ENCODE peak calls at places on chromosomes 13 and 19, in four cellular contexts. One of them, this sample, is unnamed.

GRCh38 chr13:113650731-113651148 is 7.3 kb downstream of the ATP4B start:
- DNase-seq in fibroblast of lung: no peak
- DNase-seq in thoracic aorta: no peak
- DNase-seq in aorta: peak
- DNase-seq in this sample: no peak

GRCh38 chr19:29467824-29468401 is 57.9 kb upstream of the VSTM2B start:
- DNase-seq in fibroblast of lung: no peak
- DNase-seq in aorta: no peak
- DNase-seq in thoracic aorta: no peak
- DNase-seq in this sample: peak

GRCh38 chr19:44025217-44025936 is at the start of gene ZNF222:
- DNase-seq in fibroblast of lung: peak
- DNase-seq in aorta: peak
- DNase-seq in thoracic aorta: peak
- DNase-seq in this sample: peak

GRCh38 chr19:13842294-13843103 is 34.4 kb upstream of the NANOS3 start:
- DNase-seq in fibroblast of lung: peak
- DNase-seq in thoracic aorta: peak
- DNase-seq in aorta: peak
- DNase-seq in this sample: no peak

GRCh38 chr19:38634757-38635482 is 12.5 kb upstream of the ACTN4 start:
- DNase-seq in thoracic aorta: no peak
- DNase-seq in aorta: peak
- DNase-seq in fibroblast of lung: peak
- DNase-seq in this sample: peak

GRCh38 chr13:110284809-110285519 is 22.0 kb downstream of the COL4A1 start:
- DNase-seq in thoracic aorta: no peak
- DNase-seq in fibroblast of lung: peak
- DNase-seq in aorta: no peak
- DNase-seq in this sample: no peak

GRCh38 chr19:31348416-31349159 is 648 bp downstream of the TSHZ3 start:
- DNase-seq in fibroblast of lung: peak
- DNase-seq in thoracic aorta: no peak
- DNase-seq in aorta: peak
- DNase-seq in this sample: no peak

GRCh38 chr13:30607908-30608307 is 9.8 kb upstream of the USPL1 start:
- DNase-seq in fibroblast of lung: peak
- DNase-seq in aorta: no peak
- DNase-seq in thoracic aorta: no peak
- DNase-seq in this sample: peak

GRCh38 chr19:54190503-54190941 is 586 bp upstream of the TSEN34 start:
- DNase-seq in fibroblast of lung: peak
- DNase-seq in thoracic aorta: peak
- DNase-seq in aorta: peak
- DNase-seq in this sample: peak

GRCh38 chr13:33006646-33007045 is 9.6 kb upstream of the KL start:
- DNase-seq in fibroblast of lung: peak
- DNase-seq in thoracic aorta: no peak
- DNase-seq in aorta: no peak
- DNase-seq in this sample: no peak

GRCh38 chr19:13149628-13150186 is 468 bp downstream of the STX10 start:
- DNase-seq in fibroblast of lung: peak
- DNase-seq in thoracic aorta: no peak
- DNase-seq in aorta: peak
- DNase-seq in this sample: no peak

GRCh38 chr19:3275068-3275582 is 50.7 kb downstream of the CELF5 start:
- DNase-seq in fibroblast of lung: no peak
- DNase-seq in thoracic aorta: no peak
- DNase-seq in aorta: no peak
- DNase-seq in this sample: peak

GRCh38 chr19:3768748-3769099 is 3.3 kb downstream of the RAX2 start:
- DNase-seq in thoracic aorta: no peak
- DNase-seq in aorta: no peak
- DNase-seq in fibroblast of lung: no peak
- DNase-seq in this sample: no peak

GRCh38 chr19:48738557-48739399 is 1.6 kb downstream of the RASIP1 start:
- DNase-seq in aorta: peak
- DNase-seq in thoracic aorta: peak
- DNase-seq in fibroblast of lung: peak
- DNase-seq in this sample: peak

GRCh38 chr13:24282256-24282655 is 27.1 kb upstream of the C1QTNF9 start:
- DNase-seq in aorta: no peak
- DNase-seq in thoracic aorta: no peak
- DNase-seq in fibroblast of lung: no peak
- DNase-seq in this sample: no peak

GRCh38 chr13:39106216-39106995 is 68.2 kb downstream of the NHLRC3 start:
- DNase-seq in thoracic aorta: no peak
- DNase-seq in aorta: no peak
- DNase-seq in fibroblast of lung: no peak
- DNase-seq in this sample: no peak

GRCh38 chr13:107205318-107206112 is 637.6 kb upstream of the ARGLU1 start:
- DNase-seq in fibroblast of lung: peak
- DNase-seq in aorta: peak
- DNase-seq in thoracic aorta: no peak
- DNase-seq in this sample: peak

GRCh38 chr13:79336971-79337370 is 69.1 kb downstream of the RBM26 start:
- DNase-seq in fibroblast of lung: no peak
- DNase-seq in thoracic aorta: no peak
- DNase-seq in aorta: no peak
- DNase-seq in this sample: no peak

GRCh38 chr19:38675611-38676010 is 28.2 kb downstream of the ACTN4 start:
- DNase-seq in thoracic aorta: no peak
- DNase-seq in fibroblast of lung: no peak
- DNase-seq in aorta: no peak
- DNase-seq in this sample: no peak

GRCh38 chr13:66508153-66508909 is 721.8 kb downstream of the PCDH9 start:
- DNase-seq in thoracic aorta: no peak
- DNase-seq in aorta: no peak
- DNase-seq in fibroblast of lung: peak
- DNase-seq in this sample: no peak

GRCh38 chr13:29884671-29885424 is 34.4 kb upstream of the UBL3 start:
- DNase-seq in fibroblast of lung: peak
- DNase-seq in thoracic aorta: no peak
- DNase-seq in aorta: no peak
- DNase-seq in this sample: peak

GRCh38 chr13:38905861-38906260 is 84.8 kb downstream of the STOML3 start:
- DNase-seq in thoracic aorta: no peak
- DNase-seq in fibroblast of lung: no peak
- DNase-seq in aorta: no peak
- DNase-seq in this sample: no peak

GRCh38 chr13:50424993-50425392 is 409.7 kb downstream of the KCNRG start:
- DNase-seq in fibroblast of lung: no peak
- DNase-seq in aorta: no peak
- DNase-seq in thoracic aorta: no peak
- DNase-seq in this sample: no peak

GRCh38 chr13:75312884-75313520 is 169.0 kb downstream of the TBC1D4 start:
- DNase-seq in thoracic aorta: no peak
- DNase-seq in aorta: no peak
- DNase-seq in fibroblast of lung: no peak
- DNase-seq in this sample: peak

GRCh38 chr19:58059003-58059671 is at the start of gene ZNF135:
- DNase-seq in aorta: peak
- DNase-seq in fibroblast of lung: peak
- DNase-seq in thoracic aorta: peak
- DNase-seq in this sample: no peak

GRCh38 chr13:97905517-97905916 is 48.0 kb upstream of the IPO5 start:
- DNase-seq in fibroblast of lung: no peak
- DNase-seq in aorta: no peak
- DNase-seq in thoracic aorta: no peak
- DNase-seq in this sample: no peak

GRCh38 chr19:35663981-35664380 is 2.3 kb upstream of the UPK1A start:
- DNase-seq in thoracic aorta: no peak
- DNase-seq in aorta: no peak
- DNase-seq in fibroblast of lung: no peak
- DNase-seq in this sample: no peak

GRCh38 chr13:99626461-99627082 is 125.3 kb downstream of the TM9SF2 start:
- DNase-seq in thoracic aorta: no peak
- DNase-seq in aorta: no peak
- DNase-seq in fibroblast of lung: peak
- DNase-seq in this sample: no peak

GRCh38 chr19:53357821-53358581 is 7.5 kb upstream of the ZNF525 start:
- DNase-seq in fibroblast of lung: no peak
- DNase-seq in thoracic aorta: no peak
- DNase-seq in aorta: no peak
- DNase-seq in this sample: no peak

GRCh38 chr19:51501594-51502263 is at the start of gene SIGLEC12:
- DNase-seq in fibroblast of lung: no peak
- DNase-seq in thoracic aorta: no peak
- DNase-seq in aorta: no peak
- DNase-seq in this sample: no peak

GRCh38 chr19:1524972-1525325 is 1.1 kb downstream of the PLK5 start:
- DNase-seq in aorta: no peak
- DNase-seq in fibroblast of lung: no peak
- DNase-seq in thoracic aorta: no peak
- DNase-seq in this sample: no peak

GRCh38 chr19:1522838-1523237 is 1.0 kb upstream of the PLK5 start:
- DNase-seq in fibroblast of lung: no peak
- DNase-seq in thoracic aorta: no peak
- DNase-seq in aorta: no peak
- DNase-seq in this sample: no peak

GRCh38 chr19:1524206-1524971 is 512 bp downstream of the PLK5 start:
- DNase-seq in thoracic aorta: no peak
- DNase-seq in aorta: no peak
- DNase-seq in fibroblast of lung: no peak
- DNase-seq in this sample: no peak

GRCh38 chr19:1522061-1522460 is 1.8 kb upstream of the PLK5 start:
- DNase-seq in fibroblast of lung: no peak
- DNase-seq in thoracic aorta: no peak
- DNase-seq in aorta: no peak
- DNase-seq in this sample: no peak

DNA sequence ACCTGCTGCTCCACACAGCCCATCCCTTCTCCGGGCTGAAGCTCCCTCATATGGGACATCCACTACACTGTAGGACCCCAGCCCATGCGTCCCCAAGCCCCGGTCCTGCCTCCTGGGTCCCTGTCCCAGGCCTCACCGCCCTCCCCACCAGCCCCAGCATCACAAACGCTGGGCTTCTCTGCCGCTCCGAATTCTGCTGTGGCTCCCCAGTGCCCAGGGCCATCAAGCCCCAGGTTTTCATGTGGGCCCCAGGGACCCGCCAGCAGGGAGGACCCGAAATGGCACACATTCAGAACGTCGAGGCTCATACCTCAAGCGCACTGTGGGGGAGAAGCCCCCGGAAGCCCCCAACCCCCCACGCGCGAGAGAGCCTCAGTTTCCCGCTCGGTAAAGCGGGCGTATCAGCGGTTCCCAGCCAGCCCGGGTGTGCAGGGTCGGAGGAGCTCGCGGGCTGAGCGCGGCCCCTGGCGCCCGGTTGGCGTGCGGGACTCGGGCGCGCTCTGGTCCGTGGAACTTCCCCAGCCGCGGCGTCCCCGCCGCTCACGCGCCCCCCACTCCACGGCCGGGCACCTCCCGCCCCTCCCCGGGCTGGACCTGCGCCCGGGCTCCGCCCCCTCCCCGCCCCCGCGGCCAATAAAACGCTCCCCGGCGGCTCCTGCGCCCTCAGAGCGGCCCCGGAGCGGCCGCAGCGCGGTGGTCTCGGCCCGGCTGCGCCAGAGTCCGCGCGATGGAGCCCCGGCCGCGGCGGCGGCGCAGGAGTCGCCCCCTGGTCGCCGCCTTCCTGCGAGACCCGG is at the start of gene PLK5:
- DNase-seq in thoracic aorta: no peak
- DNase-seq in fibroblast of lung: no peak
- DNase-seq in aorta: no peak
- DNase-seq in this sample: no peak
- H3K4me3 ChIP-seq in thoracic aorta: no peak
- H3K4me3 ChIP-seq in fibroblast of lung: no peak
- H3K4me3 ChIP-seq in aorta: no peak
- H3K4me3 ChIP-seq in this sample: no peak

GRCh38 chr19:40550951-40551350 is 25.7 kb upstream of the SHKBP1 start:
- DNase-seq in thoracic aorta: no peak
- DNase-seq in fibroblast of lung: no peak
- DNase-seq in aorta: no peak
- DNase-seq in this sample: no peak

GRCh38 chr19:40553885-40554857 is 22.5 kb upstream of the SHKBP1 start:
- DNase-seq in fibroblast of lung: no peak
- DNase-seq in aorta: no peak
- DNase-seq in thoracic aorta: no peak
- DNase-seq in this sample: no peak

GRCh38 chr19:40552848-40553247 is 23.8 kb upstream of the SHKBP1 start:
- DNase-seq in fibroblast of lung: no peak
- DNase-seq in thoracic aorta: no peak
- DNase-seq in aorta: no peak
- DNase-seq in this sample: no peak

DNA sequence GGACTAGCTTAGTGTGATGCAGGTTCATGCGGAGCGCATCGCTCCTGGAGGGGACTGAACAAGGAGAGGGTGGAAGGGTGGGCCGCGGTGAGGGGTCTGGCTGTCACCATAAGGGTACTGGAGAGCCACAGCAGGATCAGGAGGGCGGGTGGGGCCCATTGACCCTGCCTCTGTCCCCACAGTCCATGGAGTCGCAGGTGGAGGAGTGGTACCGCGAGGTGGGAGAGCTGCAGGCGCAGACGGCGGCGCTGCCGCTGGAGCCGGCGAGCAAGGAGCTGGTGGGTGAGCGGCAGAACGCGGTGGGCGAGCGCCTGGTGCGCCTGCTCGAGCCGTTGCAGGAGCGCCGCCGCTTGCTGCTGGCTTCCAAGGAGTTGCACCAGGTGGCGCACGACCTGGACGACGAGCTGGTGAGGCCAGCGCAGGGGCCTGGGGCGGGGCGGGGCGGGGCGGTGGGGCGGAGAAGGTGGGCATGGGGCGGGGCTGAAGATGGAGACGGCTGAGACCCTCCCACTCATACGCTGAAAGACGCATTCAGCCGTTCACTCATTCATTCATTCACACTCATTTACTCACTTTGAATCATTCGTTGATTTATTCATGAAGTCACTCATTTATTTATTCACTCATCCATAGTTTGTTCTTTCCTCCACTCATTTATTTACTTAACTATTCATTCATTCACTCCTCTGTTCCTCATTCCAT is 27.5 kb upstream of the SHKBP1 start:
- DNase-seq in fibroblast of lung: peak
- DNase-seq in aorta: peak
- DNase-seq in thoracic aorta: no peak
- DNase-seq in this sample: peak
- H3K4me3 ChIP-seq in fibroblast of lung: no peak
- H3K4me3 ChIP-seq in aorta: no peak
- H3K4me3 ChIP-seq in thoracic aorta: no peak
- H3K4me3 ChIP-seq in this sample: peak

GRCh38 chr19:40198272-40198990 is 7.2 kb downstream of the MAP3K10 start:
- DNase-seq in aorta: no peak
- DNase-seq in thoracic aorta: no peak
- DNase-seq in fibroblast of lung: no peak
- DNase-seq in this sample: no peak
- H3K4me3 ChIP-seq in aorta: no peak
- H3K4me3 ChIP-seq in thoracic aorta: no peak
- H3K4me3 ChIP-seq in fibroblast of lung: no peak
- H3K4me3 ChIP-seq in this sample: no peak

DNA sequence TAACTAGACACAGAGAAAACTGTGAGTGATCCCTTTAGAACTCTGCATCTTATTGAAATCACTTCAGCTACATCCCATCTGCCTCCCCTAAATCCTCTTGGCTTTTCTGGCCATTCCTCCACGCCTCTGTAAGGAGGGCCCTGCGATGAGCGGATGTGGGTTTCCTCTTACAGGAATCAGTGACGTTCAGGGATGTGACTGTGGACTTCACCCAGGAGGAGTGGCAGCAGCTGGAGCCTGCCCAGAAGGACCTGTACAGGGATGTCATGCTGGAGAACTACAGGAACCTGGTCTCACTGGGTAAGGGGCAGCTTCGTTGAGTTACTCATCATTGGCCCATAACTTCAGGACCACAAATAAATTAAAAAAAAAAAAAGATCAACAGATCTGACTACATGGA is 18.5 kb downstream of the ZNF71 start:
- DNase-seq in aorta: peak
- DNase-seq in fibroblast of lung: no peak
- DNase-seq in thoracic aorta: no peak
- DNase-seq in this sample: no peak
- H3K4me3 ChIP-seq in aorta: no peak
- H3K4me3 ChIP-seq in fibroblast of lung: no peak
- H3K4me3 ChIP-seq in thoracic aorta: no peak
- H3K4me3 ChIP-seq in this sample: no peak